ENCODE peak calls at places on chromosomes 16 and 17, in seven cellular contexts. One of them, this sample, is unnamed.

GRCh38 chr17:14805348-14805747 is 459.8 kb downstream of the PMP22 start:
- DNase-seq in left lung: no peak
- DNase-seq in A549: no peak
- DNase-seq in Panc1: no peak
- DNase-seq in OCI-LY7: peak; percentile 14
- DNase-seq in pancreas: no peak
- DNase-seq in mammary epithelial cell: no peak
- DNase-seq in this sample: no peak

GRCh38 chr17:1244606-1245012 is 25.6 kb upstream of the BHLHA9 start:
- DNase-seq in A549: no peak
- DNase-seq in left lung: no peak
- DNase-seq in Panc1: no peak
- DNase-seq in mammary epithelial cell: peak; percentile 44
- DNase-seq in OCI-LY7: no peak
- DNase-seq in pancreas: no peak
- DNase-seq in this sample: no peak

GRCh38 chr17:74631468-74632195 is 8.1 kb upstream of the CD300E start:
- DNase-seq in left lung: no peak
- DNase-seq in mammary epithelial cell: no peak
- DNase-seq in Panc1: no peak
- DNase-seq in OCI-LY7: peak; percentile 35
- DNase-seq in A549: no peak
- DNase-seq in pancreas: no peak
- DNase-seq in this sample: no peak

GRCh38 chr16:19644877-19645276 is 73.2 kb downstream of the KNOP1 start:
- DNase-seq in A549: no peak
- DNase-seq in Panc1: no peak
- DNase-seq in left lung: no peak
- DNase-seq in OCI-LY7: no peak
- DNase-seq in pancreas: no peak
- DNase-seq in mammary epithelial cell: no peak
- DNase-seq in this sample: no peak

GRCh38 chr17:73261952-73262675 is 434 bp upstream of the CPSF4L start:
- DNase-seq in Panc1: no peak
- DNase-seq in mammary epithelial cell: peak; percentile 71
- DNase-seq in OCI-LY7: no peak
- DNase-seq in left lung: no peak
- DNase-seq in pancreas: peak; percentile 78
- DNase-seq in A549: no peak
- DNase-seq in this sample: no peak

GRCh38 chr17:79721993-79722671 is 8.6 kb upstream of the ENPP7 start:
- DNase-seq in left lung: no peak
- DNase-seq in mammary epithelial cell: no peak
- DNase-seq in pancreas: no peak
- DNase-seq in OCI-LY7: peak; percentile 35
- DNase-seq in Panc1: no peak
- DNase-seq in A549: peak; percentile 87
- DNase-seq in this sample: peak; percentile 14

GRCh38 chr16:58814348-58814801 is 80.3 kb upstream of the GOT2 start:
- DNase-seq in mammary epithelial cell: peak; percentile 26
- DNase-seq in Panc1: no peak
- DNase-seq in pancreas: peak; percentile 36
- DNase-seq in A549: peak; percentile 47
- DNase-seq in OCI-LY7: peak; percentile 40
- DNase-seq in left lung: no peak
- DNase-seq in this sample: peak; percentile 12

GRCh38 chr17:36188891-36189306 is 7.7 kb downstream of the CCL3L1 start:
- DNase-seq in left lung: no peak
- DNase-seq in pancreas: no peak
- DNase-seq in OCI-LY7: peak; percentile 43
- DNase-seq in A549: no peak
- DNase-seq in Panc1: no peak
- DNase-seq in mammary epithelial cell: no peak
- DNase-seq in this sample: no peak

GRCh38 chr16:17031484-17032268 is 439.1 kb downstream of the XYLT1 start:
- DNase-seq in pancreas: no peak
- DNase-seq in left lung: no peak
- DNase-seq in A549: no peak
- DNase-seq in mammary epithelial cell: peak; percentile 2
- DNase-seq in OCI-LY7: no peak
- DNase-seq in Panc1: no peak
- DNase-seq in this sample: no peak

GRCh38 chr16:15548482-15548891 is 94.5 kb downstream of the MARF1 start:
- DNase-seq in OCI-LY7: no peak
- DNase-seq in pancreas: no peak
- DNase-seq in left lung: no peak
- DNase-seq in Panc1: no peak
- DNase-seq in mammary epithelial cell: no peak
- DNase-seq in A549: peak; percentile 31
- DNase-seq in this sample: peak; percentile 18

GRCh38 chr17:11221196-11221595 is 19.8 kb upstream of the SHISA6 start:
- DNase-seq in mammary epithelial cell: no peak
- DNase-seq in Panc1: no peak
- DNase-seq in OCI-LY7: no peak
- DNase-seq in A549: no peak
- DNase-seq in pancreas: no peak
- DNase-seq in left lung: no peak
- DNase-seq in this sample: no peak

GRCh38 chr16:9081843-9082242 is 9.6 kb upstream of the HAPSTR1 start:
- DNase-seq in mammary epithelial cell: no peak
- DNase-seq in pancreas: no peak
- DNase-seq in Panc1: no peak
- DNase-seq in left lung: peak; percentile 19
- DNase-seq in OCI-LY7: no peak
- DNase-seq in A549: no peak
- DNase-seq in this sample: no peak

GRCh38 chr17:48155889-48156670 is 48.5 kb downstream of the SNX11 start:
- DNase-seq in A549: no peak
- DNase-seq in pancreas: no peak
- DNase-seq in mammary epithelial cell: no peak
- DNase-seq in Panc1: no peak
- DNase-seq in left lung: no peak
- DNase-seq in OCI-LY7: no peak
- DNase-seq in this sample: no peak

GRCh38 chr16:68287276-68288251 is 23.2 kb downstream of the SLC7A6OS start:
- DNase-seq in Panc1: no peak
- DNase-seq in pancreas: peak; percentile 27
- DNase-seq in OCI-LY7: no peak
- DNase-seq in A549: no peak
- DNase-seq in mammary epithelial cell: peak; percentile 80
- DNase-seq in left lung: peak; percentile 68
- DNase-seq in this sample: peak; percentile 76

GRCh38 chr16:85514295-85514600 is 98.9 kb upstream of the GSE1 start:
- DNase-seq in A549: no peak
- DNase-seq in Panc1: no peak
- DNase-seq in OCI-LY7: no peak
- DNase-seq in pancreas: peak; percentile 90
- DNase-seq in mammary epithelial cell: no peak
- DNase-seq in left lung: peak; percentile 68
- DNase-seq in this sample: no peak

GRCh38 chr16:66324785-66325184 is 41.7 kb upstream of the CDH5 start:
- DNase-seq in A549: peak; percentile 64
- DNase-seq in mammary epithelial cell: no peak
- DNase-seq in left lung: no peak
- DNase-seq in pancreas: no peak
- DNase-seq in Panc1: no peak
- DNase-seq in OCI-LY7: peak; percentile 21
- DNase-seq in this sample: peak; percentile 28
- TF ChIP-seq CTCF in A549: peak; percentile 14
- TF ChIP-seq CTCF in mammary epithelial cell: peak; percentile 12
- TF ChIP-seq CTCF in left lung: no peak
- TF ChIP-seq CTCF in pancreas: no peak
- TF ChIP-seq CTCF in Panc1: no peak
- TF ChIP-seq CTCF in OCI-LY7: peak; percentile 60
- TF ChIP-seq CTCF in this sample: peak; percentile 64

DNA sequence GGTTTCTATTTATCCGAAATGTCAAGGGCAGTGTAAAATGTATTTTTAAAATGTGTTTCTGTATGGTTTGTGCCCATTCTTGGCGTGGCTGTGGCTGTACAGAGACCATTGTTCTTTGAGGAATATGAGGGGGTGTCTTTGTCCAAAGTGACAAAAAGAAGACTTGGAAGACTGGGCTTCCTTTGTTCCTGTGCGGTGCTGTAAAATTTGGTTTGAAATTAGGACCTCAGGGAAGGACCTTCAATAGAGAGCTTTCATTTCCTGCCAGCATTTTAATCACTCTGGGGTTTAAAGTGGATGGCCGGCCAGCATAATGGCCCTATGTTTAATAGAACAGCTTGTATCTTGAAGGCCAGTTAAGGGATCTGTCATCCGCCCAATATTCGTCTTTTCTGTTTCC is 190.1 kb upstream of the TBX2 start:
- DNase-seq in left lung: no peak
- DNase-seq in mammary epithelial cell: no peak
- DNase-seq in OCI-LY7: no peak
- DNase-seq in A549: no peak
- DNase-seq in pancreas: no peak
- DNase-seq in Panc1: no peak
- DNase-seq in this sample: no peak
- H3K27ac ChIP-seq in left lung: peak overlapping the region; percentile 68
- H3K27ac ChIP-seq in mammary epithelial cell: no peak overlapping the region
- H3K27ac ChIP-seq in OCI-LY7: no peak overlapping the region
- H3K27ac ChIP-seq in A549: no peak overlapping the region
- H3K27ac ChIP-seq in pancreas: peak overlapping the region; percentile 2
- H3K27ac ChIP-seq in Panc1: peak overlapping the region; percentile 73
- H3K27ac ChIP-seq in this sample: no peak overlapping the region

GRCh38 chr16:89529097-89529496 is 20.9 kb downstream of the SPG7 start:
- DNase-seq in mammary epithelial cell: no peak
- DNase-seq in pancreas: no peak
- DNase-seq in A549: no peak
- DNase-seq in left lung: no peak
- DNase-seq in OCI-LY7: no peak
- DNase-seq in Panc1: no peak
- DNase-seq in this sample: no peak

GRCh38 chr16:89530401-89531381 is 22.5 kb downstream of the SPG7 start:
- DNase-seq in left lung: no peak
- DNase-seq in pancreas: no peak
- DNase-seq in Panc1: no peak
- DNase-seq in mammary epithelial cell: no peak
- DNase-seq in A549: no peak
- DNase-seq in OCI-LY7: no peak
- DNase-seq in this sample: no peak

GRCh38 chr16:89523680-89524344 is 15.6 kb downstream of the SPG7 start:
- DNase-seq in Panc1: no peak
- DNase-seq in left lung: no peak
- DNase-seq in mammary epithelial cell: no peak
- DNase-seq in A549: no peak
- DNase-seq in OCI-LY7: no peak
- DNase-seq in pancreas: no peak
- DNase-seq in this sample: no peak

GRCh38 chr16:89522287-89522686 is 14.1 kb downstream of the SPG7 start:
- DNase-seq in OCI-LY7: no peak
- DNase-seq in left lung: no peak
- DNase-seq in A549: no peak
- DNase-seq in Panc1: no peak
- DNase-seq in mammary epithelial cell: no peak
- DNase-seq in pancreas: no peak
- DNase-seq in this sample: no peak

DNA sequence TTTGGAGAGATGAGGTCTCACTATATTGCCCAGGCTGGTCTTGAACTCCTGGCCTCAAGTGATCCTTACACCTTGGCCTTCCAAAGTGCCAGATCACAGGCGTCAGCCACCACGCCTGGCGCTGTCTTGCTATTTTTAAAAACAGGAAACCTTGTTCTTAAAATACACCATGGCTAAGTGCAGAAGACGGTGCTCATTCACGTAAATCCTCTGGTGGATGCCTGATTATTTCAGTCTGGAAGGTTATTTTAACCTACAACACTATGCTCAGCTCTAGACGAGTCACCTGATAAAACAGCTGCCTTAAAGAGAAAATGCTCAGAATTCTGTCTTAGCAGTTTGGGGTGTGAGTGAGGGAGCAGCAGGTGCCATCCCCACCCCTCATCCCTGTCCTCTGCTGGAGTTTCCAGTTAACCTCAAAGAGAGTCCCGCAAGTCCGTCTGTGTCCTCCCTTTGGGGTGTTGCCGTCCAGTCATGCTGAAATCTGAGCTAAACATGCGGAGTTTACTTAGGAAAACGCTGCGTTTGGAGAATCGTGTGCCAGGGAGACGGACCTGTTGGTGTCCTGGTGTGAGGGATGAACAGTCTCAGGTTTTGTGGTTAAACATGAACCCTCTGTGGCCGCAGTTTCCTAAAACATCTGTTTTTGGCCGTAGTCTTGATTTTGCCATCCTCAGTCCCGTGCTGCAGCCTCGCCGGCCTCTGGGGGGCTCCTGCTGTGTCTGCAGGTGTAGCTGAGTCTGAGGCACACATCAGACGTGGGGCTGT is 17.1 kb downstream of the SPG7 start:
- DNase-seq in Panc1: no peak
- DNase-seq in pancreas: no peak
- DNase-seq in A549: no peak
- DNase-seq in left lung: no peak
- DNase-seq in mammary epithelial cell: no peak
- DNase-seq in OCI-LY7: peak; percentile 26
- DNase-seq in this sample: no peak
- TF ChIP-seq CTCF in Panc1: no peak
- TF ChIP-seq CTCF in pancreas: no peak
- TF ChIP-seq CTCF in A549: no peak
- TF ChIP-seq CTCF in left lung: no peak
- TF ChIP-seq CTCF in mammary epithelial cell: no peak
- TF ChIP-seq CTCF in OCI-LY7: peak; percentile 61
- TF ChIP-seq CTCF in this sample: no peak

DNA sequence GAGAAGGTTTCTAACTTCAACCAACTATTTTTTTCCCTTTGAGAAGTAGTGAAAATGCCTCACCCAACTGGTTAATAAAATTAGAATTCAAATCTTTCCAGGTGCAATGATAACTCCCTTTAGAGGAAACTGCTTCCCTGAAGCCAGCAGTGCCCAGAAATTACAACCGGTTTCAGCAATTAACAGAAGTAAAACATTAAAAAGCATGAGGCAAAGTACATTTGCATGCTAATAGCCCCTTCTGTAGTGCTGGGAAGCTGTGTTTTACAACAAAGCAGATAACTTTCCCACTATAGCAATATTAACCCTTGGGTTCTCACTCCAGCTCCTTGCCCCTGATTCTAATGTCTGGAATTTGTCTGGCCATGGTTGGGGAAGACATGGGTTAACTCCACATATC is 101.8 kb downstream of the SOX9 start:
- DNase-seq in pancreas: no peak
- DNase-seq in OCI-LY7: no peak
- DNase-seq in mammary epithelial cell: no peak
- DNase-seq in left lung: no peak
- DNase-seq in Panc1: no peak
- DNase-seq in A549: no peak
- DNase-seq in this sample: no peak
- H3K27ac ChIP-seq in pancreas: no peak overlapping the region
- H3K27ac ChIP-seq in OCI-LY7: no peak overlapping the region
- H3K27ac ChIP-seq in mammary epithelial cell: no peak overlapping the region
- H3K27ac ChIP-seq in left lung: no peak overlapping the region
- H3K27ac ChIP-seq in Panc1: no peak overlapping the region
- H3K27ac ChIP-seq in A549: no peak overlapping the region
- H3K27ac ChIP-seq in this sample: no peak overlapping the region

GRCh38 chr17:41518789-41519449 is at the start of gene KRT15:
- DNase-seq in mammary epithelial cell: peak; percentile 94
- DNase-seq in left lung: no peak
- DNase-seq in Panc1: no peak
- DNase-seq in A549: no peak
- DNase-seq in pancreas: no peak
- DNase-seq in OCI-LY7: no peak
- DNase-seq in this sample: no peak
- TF ChIP-seq CTCF in mammary epithelial cell: peak; percentile 48
- TF ChIP-seq CTCF in left lung: no peak
- TF ChIP-seq CTCF in Panc1: no peak
- TF ChIP-seq CTCF in A549: no peak
- TF ChIP-seq CTCF in pancreas: no peak
- TF ChIP-seq CTCF in OCI-LY7: no peak
- TF ChIP-seq CTCF in this sample: peak; percentile 8

This sample was measured in brain microvascular endothelial cell.